ENCODE peak calls at places on chromosome 20, in ten cellular contexts. M is HCT116, X is fibroblast of mammary gland, F is uterus, S is AG09309, Y is epithelial cell of proximal tubule, U is K562, L is choroid plexus epithelial cell, P is coronary artery, N is cardiac fibroblast. G is an unnamed sample.

GRCh38 chr20:55253765-55254164 is 751.6 kb downstream of the CBLN4 start:
- DNase-seq in P (no peak), M (no peak), N (no peak), F (no peak), U (no peak), S (no peak), L (peak), Y (no peak), X (peak), G (no peak)

GRCh38 chr20:1182136-1182535 is 2.6 kb downstream of the TMEM74B start:
- DNase-seq in F (no peak), U (no peak), L (no peak), M (no peak), P (no peak), S (no peak), X (no peak), N (no peak), Y (no peak), G (no peak)

GRCh38 chr20:2655331-2656116 is 3.1 kb downstream of the NOP56 start:
- DNase-seq in X (no peak), N (no peak), Y (no peak), F (no peak), L (no peak), U (no peak), S (no peak), P (no peak), M (no peak), G (no peak)

GRCh38 chr20:62066339-62066982 is 780 bp upstream of the TAF4 start:
- DNase-seq in L (peak), N (peak), P (no peak), X (no peak), S (no peak), M (no peak), F (peak), Y (no peak), U (peak), G (no peak)

GRCh38 chr20:53708129-53708968 is 114.7 kb upstream of the ZNF217 start:
- DNase-seq in Y (no peak), F (no peak), N (peak), X (peak), S (peak), P (no peak), U (no peak), M (no peak), L (peak), G (peak)

GRCh38 chr20:36384022-36384619 is 78.0 kb downstream of the DLGAP4 start:
- DNase-seq in S (no peak), L (peak), N (peak), F (no peak), P (no peak), Y (no peak), M (peak), X (peak), U (peak), G (peak)

GRCh38 chr20:45359406-45360148 is 3.4 kb upstream of the SYS1 start:
- DNase-seq in P (no peak), X (peak), U (no peak), L (peak), F (peak), N (peak), S (no peak), M (no peak), Y (no peak), G (no peak)

GRCh38 chr20:9999660-10000059 is 35.1 kb upstream of the ANKEF1 start:
- DNase-seq in X (no peak), U (no peak), M (no peak), P (no peak), Y (no peak), F (no peak), L (no peak), S (no peak), N (no peak), G (no peak)

GRCh38 chr20:62208805-62209755 is 11.0 kb downstream of the HRH3 start:
- DNase-seq in M (no peak), U (peak), P (no peak), N (peak), Y (no peak), L (no peak), F (no peak), X (peak), S (no peak), G (no peak)

GRCh38 chr20:19211252-19211651 is 1.2 kb upstream of the SLC24A3 start:
- DNase-seq in N (no peak), L (no peak), S (no peak), P (no peak), M (no peak), X (no peak), U (no peak), Y (no peak), F (peak), G (no peak)

GRCh38 chr20:19211661-19212523 is 550 bp upstream of the SLC24A3 start:
- DNase-seq in F (peak), Y (no peak), X (no peak), P (no peak), M (no peak), S (no peak), U (no peak), N (peak), L (peak), G (no peak)

GRCh38 chr20:19210426-19211155 is 1.9 kb upstream of the SLC24A3 start:
- DNase-seq in F (peak), L (no peak), Y (no peak), S (peak), N (no peak), M (no peak), U (no peak), P (no peak), X (peak), G (peak)

GRCh38 chr20:19213946-19214490 is 1.6 kb downstream of the SLC24A3 start:
- DNase-seq in X (no peak), N (no peak), P (no peak), L (no peak), Y (no peak), S (no peak), F (peak), M (no peak), U (no peak), G (no peak)

GRCh38 chr20:19212524-19213502 is at the start of gene SLC24A3:
- DNase-seq in P (no peak), S (no peak), N (peak), F (peak), X (peak), U (no peak), M (no peak), L (peak), Y (no peak), G (peak)
- TF ChIP-seq CTCF in P (peak), S (peak), N (peak), F (peak), X (peak), U (no peak), M (no peak), L (peak), Y (no peak), G (no peak)

GRCh38 chr20:4161447-4162251 is 146.3 kb upstream of the RNF24 start:
- DNase-seq in Y (no peak), U (no peak), L (peak), S (no peak), F (no peak), M (no peak), P (no peak), X (no peak), N (no peak), G (no peak)

GRCh38 chr20:4159765-4160490 is 144.6 kb upstream of the RNF24 start:
- DNase-seq in U (no peak), P (no peak), F (no peak), M (no peak), Y (no peak), X (no peak), S (no peak), N (no peak), L (no peak), G (no peak)

GRCh38 chr20:4162766-4163165 is 147.4 kb upstream of the RNF24 start:
- DNase-seq in P (no peak), N (no peak), F (no peak), S (no peak), Y (no peak), L (no peak), U (no peak), M (no peak), X (no peak), G (no peak)

GRCh38 chr20:4158466-4159050 is 143.2 kb upstream of the RNF24 start:
- DNase-seq in N (no peak), X (no peak), F (no peak), U (no peak), Y (no peak), M (no peak), L (no peak), P (no peak), S (no peak), G (peak)

GRCh38 chr20:4160761-4161305 is 145.5 kb upstream of the RNF24 start:
- DNase-seq in P (no peak), U (no peak), N (no peak), F (no peak), L (peak), S (no peak), X (peak), M (no peak), Y (no peak), G (no peak)
- H3K4me3 ChIP-seq in P (no peak), U (no peak), N (no peak), F (no peak), L (peak), S (no peak), X (no peak), M (no peak), Y (no peak), G (no peak)

DNA sequence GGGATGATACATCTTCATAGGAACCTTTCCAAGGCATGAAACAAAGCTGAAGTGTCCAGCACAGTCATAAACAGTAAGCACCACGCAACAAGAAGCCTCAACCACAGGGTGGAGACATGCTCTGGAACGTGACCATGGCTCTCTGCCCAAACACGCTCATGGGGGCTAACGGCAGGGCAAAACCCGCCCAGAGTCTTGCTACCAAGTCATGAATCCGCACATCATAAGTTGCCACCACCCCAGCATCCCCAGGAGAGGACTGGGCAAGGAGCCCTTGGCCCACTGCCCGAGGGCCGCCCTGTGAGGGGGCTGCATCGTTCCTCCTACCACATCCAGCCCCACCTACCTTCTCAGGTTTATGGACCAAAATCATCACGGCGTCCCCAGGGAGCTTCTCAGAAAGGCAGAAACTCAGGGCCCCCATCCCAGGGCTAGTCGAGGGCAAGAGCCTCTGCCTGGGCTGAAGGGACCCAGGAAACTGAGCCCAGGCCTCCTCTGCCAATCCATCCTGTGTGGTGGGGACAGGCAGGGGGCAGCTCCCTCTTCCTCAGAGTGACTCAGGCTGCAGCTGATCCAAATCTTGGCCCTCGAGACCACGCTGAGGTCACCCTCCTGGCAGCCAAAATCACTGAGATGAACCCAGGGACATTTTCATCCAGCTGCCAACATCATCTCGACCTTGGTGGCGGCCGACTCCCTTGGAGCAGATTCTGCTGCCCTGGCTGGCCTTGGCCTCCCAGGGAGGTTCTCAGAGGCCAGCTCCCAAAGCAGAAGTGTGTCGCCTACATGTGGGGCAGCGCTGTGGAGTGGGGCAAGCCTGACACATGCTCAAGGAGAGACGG is 42.6 kb downstream of the BMP7 start:
- DNase-seq in Y (no peak), F (no peak), X (peak), L (no peak), N (no peak), M (no peak), U (no peak), S (no peak), P (no peak), G (no peak)
- TF ChIP-seq CTCF in Y (no peak), F (no peak), X (no peak), L (no peak), N (no peak), M (no peak), U (no peak), S (peak), P (no peak), G (no peak)

GRCh38 chr20:47653892-47654291 is 131.4 kb downstream of the SULF2 start:
- DNase-seq in S (no peak), F (no peak), Y (no peak), M (no peak), N (no peak), X (no peak), L (no peak), U (no peak), P (no peak), G (no peak)
- H3K4me3 ChIP-seq in S (no peak), F (no peak), Y (no peak), M (no peak), N (no peak), X (no peak), L (no peak), U (no peak), P (no peak), G (no peak)

GRCh38 chr20:31568041-31568731 is 36.9 kb upstream of the ID1 start:
- DNase-seq in U (no peak), Y (no peak), L (peak), F (no peak), N (no peak), M (no peak), X (no peak), S (no peak), P (no peak), G (no peak)
- TF ChIP-seq CTCF in U (no peak), Y (no peak), L (peak), F (no peak), N (no peak), M (no peak), X (no peak), S (peak), P (no peak), G (no peak)

DNA sequence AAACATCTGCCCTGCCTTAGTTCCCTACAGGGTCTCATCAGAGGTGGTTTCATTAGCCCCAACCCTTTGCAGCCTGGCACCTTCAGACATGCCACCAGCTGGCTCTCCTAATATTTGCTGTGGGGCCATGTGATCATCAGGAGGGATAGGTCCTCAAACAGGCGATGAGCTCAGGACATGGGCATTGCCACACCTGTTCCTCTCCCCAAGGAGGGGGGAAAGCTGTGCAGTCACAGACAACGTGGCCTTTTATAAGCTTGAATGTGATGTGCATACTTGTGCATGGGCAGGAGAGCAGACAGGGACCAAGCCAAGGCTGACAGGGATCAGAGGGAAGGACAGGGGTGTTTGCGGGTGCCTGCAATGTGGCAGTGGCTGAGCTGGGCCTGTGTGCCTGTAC is 78.8 kb upstream of the ZNFX1 start:
- DNase-seq in S (no peak), F (no peak), U (no peak), Y (no peak), X (no peak), L (no peak), N (no peak), P (no peak), M (no peak), G (no peak)
- H3K4me3 ChIP-seq in S (no peak), F (no peak), U (no peak), Y (no peak), X (no peak), L (no peak), N (no peak), P (no peak), M (no peak), G (no peak)

GRCh38 chr20:21027569-21027968 is 78.6 kb downstream of the LINC00237 start:
- DNase-seq in Y (no peak), N (peak), X (no peak), F (no peak), M (peak), P (no peak), S (no peak), L (no peak), U (no peak), G (no peak)
- TF ChIP-seq CTCF in Y (no peak), N (no peak), X (no peak), F (no peak), M (no peak), P (no peak), S (no peak), L (no peak), U (no peak), G (no peak)

GRCh38 chr20:63359164-63359934 is 1.8 kb downstream of the CHRNA4 start:
- DNase-seq in U (no peak), S (no peak), N (no peak), X (no peak), F (no peak), Y (no peak), M (no peak), L (no peak), P (no peak), G (no peak)
- H3K4me3 ChIP-seq in U (no peak), S (no peak), N (no peak), X (no peak), F (no peak), Y (no peak), M (no peak), L (no peak), P (no peak), G (no peak)

G was measured in foreskin fibroblast.